ENCODE peak calls at places on chromosomes 4 and X, in nine cellular contexts. C is stimulated activated CD8-positive, alpha-beta memory T cell treated with anti-CD3 and anti-CD28 coated beads, Interleukin-7, amount 100 ng/mL, for 4 hours; R is stimulated activated effector memory CD8-positive, alpha-beta T cell treated with anti-CD3 and anti-CD28 coated beads, Interleukin-12 subunit alpha, Interleukin-12 subunit beta, amount 100 ng/mL, for 72 hours; G is SK-MEL-5; B is stimulated activated CD4-positive, alpha-beta T cell treated with anti-CD3 and anti-CD28 coated beads, Interleukin-15, amount 100 ng/mL, for 1 hour; S is activated T-cell treated with anti-CD3 and anti-CD28 coated beads for 24 hours; Z is fibroblast of pulmonary artery; M is ecto neural progenitor cell; F is germinal center. Q is an unnamed sample.

GRCh38 chrX:76555816-76556215 is 128.3 kb downstream of the MAGEE1 start:
- DNase-seq in S (no peak), B (no peak), M (peak; percentile 49), F (peak; percentile 3), Z (peak; percentile 46), C (no peak), R (no peak), G (peak; percentile 60), Q (peak; percentile 52)

GRCh38 chr4:545612-546011 is 30.5 kb downstream of the TMEM271 start:
- DNase-seq in B (no peak), G (no peak), F (no peak), R (no peak), Z (no peak), C (no peak), S (no peak), M (no peak), Q (no peak)

GRCh38 chr4:155828628-155829027 is 37.4 kb downstream of the ASIC5 start:
- DNase-seq in F (no peak), G (no peak), R (no peak), S (no peak), Z (peak; percentile 12), M (no peak), B (no peak), C (no peak), Q (no peak)

GRCh38 chr4:89446193-89446592 is 138.6 kb upstream of the GPRIN3 start:
- DNase-seq in F (no peak), C (no peak), Z (no peak), S (no peak), R (no peak), G (no peak), B (no peak), M (no peak), Q (no peak)

GRCh38 chr4:61442936-61443335 is 242.8 kb downstream of the ADGRL3 start:
- DNase-seq in B (no peak), C (no peak), Z (peak; percentile 38), M (no peak), F (no peak), S (no peak), G (no peak), R (no peak), Q (no peak)

GRCh38 chr4:161546902-161547301 is 616.9 kb downstream of the FSTL5 start:
- DNase-seq in C (no peak), B (no peak), S (no peak), M (no peak), Z (no peak), R (no peak), G (peak; percentile 84), F (no peak), Q (peak; percentile 33)

GRCh38 chr4:67871867-67872266 is 11.9 kb downstream of the TMPRSS11D start:
- DNase-seq in B (no peak), S (no peak), F (no peak), G (peak; percentile 61), Z (peak; percentile 76), M (no peak), R (no peak), C (no peak), Q (peak; percentile 76)

GRCh38 chr4:156294577-156294976 is 340.9 kb upstream of the CTSO start:
- DNase-seq in B (no peak), M (no peak), G (peak; percentile 70), Z (peak; percentile 93), S (no peak), F (no peak), R (no peak), C (no peak), Q (peak; percentile 82)

GRCh38 chr4:98506462-98507132 is 151.8 kb downstream of the TSPAN5 start:
- DNase-seq in C (no peak), S (no peak), R (no peak), G (peak; percentile 44), Z (no peak), M (no peak), F (no peak), B (no peak), Q (no peak)

GRCh38 chr4:116881077-116881476 is 204.3 kb downstream of the TRAM1L1 start:
- DNase-seq in Z (no peak), R (no peak), C (no peak), F (no peak), M (no peak), G (no peak), S (no peak), B (no peak), Q (no peak)

GRCh38 chr4:150209140-150209829 is 131.0 kb downstream of the DCLK2 start:
- DNase-seq in F (peak; percentile 25), G (peak; percentile 67), Z (peak; percentile 84), S (no peak), R (peak; percentile 54), M (no peak), C (no peak), B (no peak), Q (peak; percentile 25)

GRCh38 chr4:2364654-2365053 is 53.8 kb downstream of the ZFYVE28 start:
- DNase-seq in B (peak; percentile 33), R (peak; percentile 70), F (no peak), G (no peak), C (peak; percentile 43), S (peak; percentile 56), Z (peak; percentile 53), M (no peak), Q (no peak)

GRCh38 chr4:43271946-43272345 is 379.4 kb downstream of the GRXCR1 start:
- DNase-seq in R (no peak), F (no peak), M (no peak), Z (no peak), S (no peak), C (no peak), B (no peak), G (no peak), Q (no peak)

GRCh38 chr4:56681158-56681848 is at the start of gene HOPX:
- DNase-seq in S (peak; percentile 45), Z (peak; percentile 35), M (no peak), R (peak; percentile 71), F (peak; percentile 21), B (no peak), C (peak; percentile 25), G (no peak), Q (no peak)

GRCh38 chr4:163623787-163624186 is 129.3 kb downstream of the TMA16 start:
- DNase-seq in F (no peak), C (no peak), B (no peak), Z (no peak), R (no peak), M (no peak), S (no peak), G (no peak), Q (no peak)

GRCh38 chr4:148680884-148681283 is 238.7 kb upstream of the NR3C2 start:
- DNase-seq in Z (no peak), M (no peak), G (no peak), S (no peak), B (no peak), R (no peak), F (no peak), C (no peak), Q (no peak)

Q was measured in RKO.